ENCODE peak calls at places on chromosomes 3 and 15, in six cellular contexts. One of them, this sample, is unnamed.

GRCh38 chr3:8506611-8507061 is 5.0 kb downstream of the LMCD1 start:
- DNase-seq in H1: no peak
- DNase-seq in trophoblast cell: no peak
- DNase-seq in IMR-90: peak; percentile 81
- DNase-seq in mesenchymal stem cell: no peak
- DNase-seq in H9: no peak
- DNase-seq in this sample: no peak

GRCh38 chr15:53569756-53570480 is 189.5 kb downstream of the WDR72 start:
- DNase-seq in H1: no peak
- DNase-seq in mesenchymal stem cell: no peak
- DNase-seq in trophoblast cell: no peak
- DNase-seq in H9: no peak
- DNase-seq in IMR-90: no peak
- DNase-seq in this sample: no peak

GRCh38 chr3:121630355-121630754 is 30.3 kb downstream of the HCLS1 start:
- DNase-seq in H9: no peak
- DNase-seq in IMR-90: no peak
- DNase-seq in mesenchymal stem cell: no peak
- DNase-seq in H1: peak; percentile 29
- DNase-seq in trophoblast cell: peak; percentile 6
- DNase-seq in this sample: no peak

GRCh38 chr3:178170698-178171535 is 365.3 kb upstream of the KCNMB2 start:
- DNase-seq in trophoblast cell: no peak
- DNase-seq in H1: no peak
- DNase-seq in IMR-90: peak; percentile 86
- DNase-seq in H9: no peak
- DNase-seq in mesenchymal stem cell: peak; percentile 90
- DNase-seq in this sample: no peak

GRCh38 chr3:142270407-142270806 is 45.0 kb upstream of the GK5 start:
- DNase-seq in trophoblast cell: no peak
- DNase-seq in H1: no peak
- DNase-seq in mesenchymal stem cell: no peak
- DNase-seq in IMR-90: no peak
- DNase-seq in H9: no peak
- DNase-seq in this sample: no peak

GRCh38 chr3:37640636-37641375 is 220.9 kb upstream of the CTDSPL start:
- DNase-seq in H1: no peak
- DNase-seq in IMR-90: no peak
- DNase-seq in trophoblast cell: no peak
- DNase-seq in mesenchymal stem cell: no peak
- DNase-seq in H9: no peak
- DNase-seq in this sample: no peak

GRCh38 chr15:33489335-33489734 is 178.6 kb downstream of the RYR3 start:
- DNase-seq in H9: no peak
- DNase-seq in H1: no peak
- DNase-seq in mesenchymal stem cell: no peak
- DNase-seq in IMR-90: no peak
- DNase-seq in trophoblast cell: no peak
- DNase-seq in this sample: no peak

GRCh38 chr15:81282911-81283310 is 41.0 kb downstream of the STARD5 start:
- DNase-seq in H1: no peak
- DNase-seq in mesenchymal stem cell: no peak
- DNase-seq in H9: no peak
- DNase-seq in IMR-90: no peak
- DNase-seq in trophoblast cell: no peak
- DNase-seq in this sample: no peak

GRCh38 chr15:62549345-62549970 is 384.4 kb upstream of the C2CD4B start:
- DNase-seq in H9: no peak
- DNase-seq in trophoblast cell: peak; percentile 46
- DNase-seq in IMR-90: peak; percentile 33
- DNase-seq in mesenchymal stem cell: peak; percentile 45
- DNase-seq in H1: no peak
- DNase-seq in this sample: no peak

GRCh38 chr3:151356791-151357460 is 27.6 kb upstream of the P2RY13 start:
- DNase-seq in mesenchymal stem cell: no peak
- DNase-seq in trophoblast cell: no peak
- DNase-seq in IMR-90: peak; percentile 30
- DNase-seq in H1: no peak
- DNase-seq in H9: no peak
- DNase-seq in this sample: no peak

GRCh38 chr3:42263354-42264346 is 2.3 kb downstream of the CCK start:
- DNase-seq in trophoblast cell: peak; percentile 42
- DNase-seq in H9: peak; percentile 79
- DNase-seq in IMR-90: no peak
- DNase-seq in H1: peak; percentile 74
- DNase-seq in mesenchymal stem cell: no peak
- DNase-seq in this sample: peak; percentile 18

GRCh38 chr3:111801697-111802655 is 57.1 kb upstream of the PHLDB2 start:
- DNase-seq in H1: no peak
- DNase-seq in IMR-90: peak; percentile 89
- DNase-seq in mesenchymal stem cell: peak; percentile 88
- DNase-seq in trophoblast cell: peak; percentile 62
- DNase-seq in H9: no peak
- DNase-seq in this sample: no peak

GRCh38 chr15:43516801-43517353 is 531 bp upstream of the MAP1A start:
- DNase-seq in IMR-90: peak; percentile 68
- DNase-seq in H1: no peak
- DNase-seq in trophoblast cell: no peak
- DNase-seq in mesenchymal stem cell: peak; percentile 76
- DNase-seq in H9: no peak
- DNase-seq in this sample: no peak

GRCh38 chr3:178058629-178059028 is 477.6 kb upstream of the KCNMB2 start:
- DNase-seq in trophoblast cell: no peak
- DNase-seq in IMR-90: no peak
- DNase-seq in H1: no peak
- DNase-seq in mesenchymal stem cell: no peak
- DNase-seq in H9: no peak
- DNase-seq in this sample: no peak

GRCh38 chr3:95302044-95302443 is 1239.2 kb downstream of the NSUN3 start:
- DNase-seq in H9: no peak
- DNase-seq in IMR-90: peak; percentile 62
- DNase-seq in H1: no peak
- DNase-seq in trophoblast cell: peak; percentile 55
- DNase-seq in mesenchymal stem cell: peak; percentile 50
- DNase-seq in this sample: no peak

GRCh38 chr15:57440799-57441198 is 64.5 kb downstream of the CGNL1 start:
- DNase-seq in H9: no peak
- DNase-seq in trophoblast cell: peak; percentile 51
- DNase-seq in mesenchymal stem cell: peak; percentile 87
- DNase-seq in IMR-90: peak; percentile 84
- DNase-seq in H1: no peak
- DNase-seq in this sample: no peak

GRCh38 chr3:138435840-138436239 is 1.4 kb downstream of the ESYT3 start:
- DNase-seq in H9: no peak
- DNase-seq in IMR-90: no peak
- DNase-seq in trophoblast cell: no peak
- DNase-seq in H1: no peak
- DNase-seq in mesenchymal stem cell: no peak
- DNase-seq in this sample: no peak

GRCh38 chr3:138437281-138437680 is 2.9 kb downstream of the ESYT3 start:
- DNase-seq in trophoblast cell: no peak
- DNase-seq in IMR-90: no peak
- DNase-seq in H1: no peak
- DNase-seq in mesenchymal stem cell: no peak
- DNase-seq in H9: peak; percentile 32
- DNase-seq in this sample: no peak

GRCh38 chr3:138433892-138434275 is 532 bp upstream of the ESYT3 start:
- DNase-seq in IMR-90: no peak
- DNase-seq in trophoblast cell: no peak
- DNase-seq in H1: no peak
- DNase-seq in mesenchymal stem cell: no peak
- DNase-seq in H9: no peak
- DNase-seq in this sample: no peak

GRCh38 chr3:138434276-138434874 is at the start of gene ESYT3:
- DNase-seq in IMR-90: peak; percentile 43
- DNase-seq in trophoblast cell: peak; percentile 99
- DNase-seq in H1: peak; percentile 86
- DNase-seq in mesenchymal stem cell: peak; percentile 53
- DNase-seq in H9: peak; percentile 88
- DNase-seq in this sample: peak; percentile 36

GRCh38 chr3:138434875-138435772 is 708 bp downstream of the ESYT3 start:
- DNase-seq in trophoblast cell: peak; percentile 61
- DNase-seq in IMR-90: no peak
- DNase-seq in H9: peak; percentile 47
- DNase-seq in H1: peak; percentile 66
- DNase-seq in mesenchymal stem cell: no peak
- DNase-seq in this sample: no peak
- H2AFZ ChIP-seq in trophoblast cell: peak overlapping the region; percentile 20
- H2AFZ ChIP-seq in IMR-90: peak overlapping the region; percentile 89
- H2AFZ ChIP-seq in H9: no peak overlapping the region
- H2AFZ ChIP-seq in H1: peak overlapping the region; percentile 84
- H2AFZ ChIP-seq in mesenchymal stem cell: peak overlapping the region; percentile 31
- H2AFZ ChIP-seq in this sample: peak overlapping the region; percentile 99

GRCh38 chr3:12963184-12963868 is 109.9 kb downstream of the IQSEC1 start:
- DNase-seq in IMR-90: no peak
- DNase-seq in mesenchymal stem cell: no peak
- DNase-seq in H1: no peak
- DNase-seq in H9: no peak
- DNase-seq in trophoblast cell: no peak
- DNase-seq in this sample: no peak

GRCh38 chr3:12961007-12961725 is 112.1 kb downstream of the IQSEC1 start:
- DNase-seq in H1: no peak
- DNase-seq in trophoblast cell: no peak
- DNase-seq in IMR-90: no peak
- DNase-seq in H9: no peak
- DNase-seq in mesenchymal stem cell: peak; percentile 14
- DNase-seq in this sample: no peak

GRCh38 chr3:12960497-12960896 is 112.7 kb downstream of the IQSEC1 start:
- DNase-seq in H9: no peak
- DNase-seq in trophoblast cell: no peak
- DNase-seq in mesenchymal stem cell: no peak
- DNase-seq in IMR-90: no peak
- DNase-seq in H1: no peak
- DNase-seq in this sample: no peak

GRCh38 chr3:12961726-12962036 is 111.5 kb downstream of the IQSEC1 start:
- DNase-seq in IMR-90: no peak
- DNase-seq in mesenchymal stem cell: no peak
- DNase-seq in H1: no peak
- DNase-seq in H9: no peak
- DNase-seq in trophoblast cell: no peak
- DNase-seq in this sample: no peak

DNA sequence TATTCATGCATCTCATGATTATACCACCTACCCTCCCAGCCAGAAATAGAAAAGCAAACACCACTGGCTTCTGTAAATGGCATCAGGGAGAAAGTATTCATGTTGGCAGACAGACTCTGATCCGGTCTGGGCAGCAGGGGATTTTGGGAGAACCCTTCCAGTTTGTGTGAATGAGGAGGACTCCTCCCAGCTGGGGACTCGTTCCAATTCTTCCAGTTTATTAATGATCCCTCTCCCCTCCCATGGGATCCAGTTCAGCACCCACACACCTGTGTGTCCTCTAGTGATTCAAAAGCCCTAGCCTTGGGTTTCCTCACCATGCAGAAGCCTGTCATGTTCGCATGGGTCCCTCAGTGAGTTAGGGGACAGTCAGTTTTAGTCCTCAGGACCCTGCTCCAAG is 110.9 kb downstream of the IQSEC1 start:
- DNase-seq in H1: no peak
- DNase-seq in trophoblast cell: no peak
- DNase-seq in IMR-90: no peak
- DNase-seq in H9: no peak
- DNase-seq in mesenchymal stem cell: no peak
- DNase-seq in this sample: no peak
- H3K79me1 ChIP-seq in H1: peaks cover 44% of the 10 kb centered on the region
- H3K79me1 ChIP-seq in trophoblast cell: peaks cover 5% of the 10 kb centered on the region
- H3K79me1 ChIP-seq in IMR-90: peaks cover 46% of the 10 kb centered on the region
- H3K79me1 ChIP-seq in H9: peaks cover 9% of the 10 kb centered on the region
- H3K79me1 ChIP-seq in mesenchymal stem cell: peaks cover 71% of the 10 kb centered on the region
- H3K79me1 ChIP-seq in this sample: peaks cover 9% of the 10 kb centered on the region

GRCh38 chr3:126306397-126306796 is 50.8 kb downstream of the KLF15 start:
- DNase-seq in IMR-90: no peak
- DNase-seq in trophoblast cell: no peak
- DNase-seq in H1: no peak
- DNase-seq in H9: no peak
- DNase-seq in mesenchymal stem cell: no peak
- DNase-seq in this sample: no peak

GRCh38 chr3:126304291-126304690 is 52.9 kb downstream of the KLF15 start:
- DNase-seq in H1: no peak
- DNase-seq in H9: no peak
- DNase-seq in IMR-90: no peak
- DNase-seq in trophoblast cell: no peak
- DNase-seq in mesenchymal stem cell: no peak
- DNase-seq in this sample: no peak

GRCh38 chr3:126303272-126303671 is 53.9 kb downstream of the KLF15 start:
- DNase-seq in H9: no peak
- DNase-seq in H1: no peak
- DNase-seq in mesenchymal stem cell: no peak
- DNase-seq in trophoblast cell: no peak
- DNase-seq in IMR-90: no peak
- DNase-seq in this sample: no peak

GRCh38 chr3:126305427-126305826 is 51.8 kb downstream of the KLF15 start:
- DNase-seq in trophoblast cell: no peak
- DNase-seq in IMR-90: peak; percentile 52
- DNase-seq in H1: no peak
- DNase-seq in mesenchymal stem cell: no peak
- DNase-seq in H9: no peak
- DNase-seq in this sample: no peak

DNA sequence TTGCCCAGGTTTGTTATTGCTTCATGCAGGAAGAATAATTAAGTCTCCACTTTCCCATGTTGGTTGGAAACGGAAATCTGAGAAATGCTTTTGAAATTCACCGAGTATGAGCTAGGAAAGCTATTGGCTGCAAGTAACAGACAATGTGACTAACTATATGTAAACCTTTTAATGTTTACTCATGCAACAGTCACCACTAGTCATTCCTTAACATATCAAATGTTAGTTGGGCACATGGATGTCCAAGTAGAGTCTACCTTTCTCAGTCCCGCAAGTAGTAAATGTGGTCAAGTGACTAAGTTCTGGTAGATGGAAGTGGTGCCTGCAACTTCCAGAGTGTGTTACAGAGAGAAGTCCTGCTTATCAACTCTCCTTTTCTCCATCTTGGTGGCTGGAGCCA is 52.5 kb downstream of the KLF15 start:
- DNase-seq in IMR-90: peak; percentile 84
- DNase-seq in H9: no peak
- DNase-seq in mesenchymal stem cell: no peak
- DNase-seq in H1: no peak
- DNase-seq in trophoblast cell: no peak
- DNase-seq in this sample: no peak
- H2AFZ ChIP-seq in IMR-90: no peak overlapping the region
- H2AFZ ChIP-seq in H9: no peak overlapping the region
- H2AFZ ChIP-seq in mesenchymal stem cell: no peak overlapping the region
- H2AFZ ChIP-seq in H1: no peak overlapping the region
- H2AFZ ChIP-seq in trophoblast cell: no peak overlapping the region
- H2AFZ ChIP-seq in this sample: no peak overlapping the region

DNA sequence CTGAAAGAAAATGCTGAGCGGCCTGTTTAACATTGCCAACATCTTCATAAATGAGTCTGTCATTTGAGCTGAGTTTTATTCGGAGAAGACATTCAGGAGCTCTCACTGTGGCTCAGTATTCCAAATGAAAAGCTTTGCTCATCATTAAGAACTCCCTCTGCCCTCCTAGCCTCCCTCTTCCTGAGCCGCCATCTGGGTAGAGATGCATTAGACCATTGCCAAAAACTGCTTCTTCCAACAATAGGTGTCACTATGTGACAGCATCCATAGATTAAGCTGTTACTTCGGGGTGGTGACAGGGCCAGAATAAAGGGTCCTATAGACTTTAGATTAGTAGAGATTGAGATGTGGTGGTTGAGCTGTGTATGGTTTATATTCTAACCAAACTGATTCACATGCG is 501.4 kb upstream of the NR2F2 start:
- DNase-seq in trophoblast cell: no peak
- DNase-seq in H1: no peak
- DNase-seq in H9: no peak
- DNase-seq in IMR-90: no peak
- DNase-seq in mesenchymal stem cell: no peak
- DNase-seq in this sample: no peak
- H3K79me1 ChIP-seq in trophoblast cell: no peaks in the 10 kb centered on the region
- H3K79me1 ChIP-seq in H1: no peaks in the 10 kb centered on the region
- H3K79me1 ChIP-seq in H9: no peaks in the 10 kb centered on the region
- H3K79me1 ChIP-seq in IMR-90: no peaks in the 10 kb centered on the region
- H3K79me1 ChIP-seq in mesenchymal stem cell: no peaks in the 10 kb centered on the region
- H3K79me1 ChIP-seq in this sample: no peaks in the 10 kb centered on the region